ENCODE peak calls at places on chromosomes 6 and 20, in eight cellular contexts. Y is T1000, V is EL, H is ELF-1, F is H1, A is astrocyte of the cerebellum, M is left ventricle myocardium inferior, S is NCI-H748 treated with DMSO at 0.1 percent for 48 hours. B is an unnamed sample.
A peak's percentile ranks its signal among the peaks of the same experiment; 100 is the strongest.

GRCh38 chr6:37092851-37093727 is 76.9 kb upstream of the PIM1 start:
- DNase-seq in S (no peak), V (no peak), M (peak; percentile 32), A (no peak), F (no peak), H (no peak), Y (no peak), B (no peak)

GRCh38 chr20:3846378-3846739 is 275 bp upstream of the MAVS start:
- DNase-seq in M (no peak), V (no peak), A (peak; percentile 18), F (no peak), H (peak; percentile 41), Y (no peak), S (no peak), B (no peak)

GRCh38 chr6:101806241-101806640 is 412.7 kb downstream of the GRIK2 start:
- DNase-seq in A (peak; percentile 87), H (no peak), F (no peak), V (peak; percentile 91), M (no peak), Y (no peak), S (no peak), B (no peak)

GRCh38 chr20:40192083-40192482 is 497.0 kb downstream of the MAFB start:
- DNase-seq in Y (no peak), M (no peak), H (no peak), F (no peak), A (no peak), S (no peak), V (peak; percentile 8), B (no peak)

GRCh38 chr6:16432075-16433032 is 194.0 kb downstream of the GMPR start:
- DNase-seq in F (no peak), V (peak; percentile 14), S (no peak), H (no peak), A (peak; percentile 89), Y (no peak), M (no peak), B (no peak)

GRCh38 chr6:134589512-134589911 is 271.6 kb upstream of the SGK1 start:
- DNase-seq in H (peak; percentile 62), V (peak; percentile 99), Y (peak; percentile 76), F (no peak), A (peak; percentile 82), M (no peak), S (no peak), B (no peak)

GRCh38 chr20:50325215-50325614 is 134.6 kb downstream of the CEBPB start:
- DNase-seq in H (no peak), A (no peak), Y (no peak), V (no peak), M (no peak), S (no peak), F (no peak), B (no peak)

GRCh38 chr6:138263963-138264362 is 45.7 kb upstream of the PBOV1 start:
- DNase-seq in H (no peak), Y (no peak), S (no peak), V (no peak), A (no peak), F (no peak), M (no peak), B (no peak)

GRCh38 chr6:90388395-90388794 is 91.8 kb upstream of the BACH2 start:
- DNase-seq in V (no peak), M (no peak), Y (no peak), A (no peak), H (no peak), F (no peak), S (no peak), B (no peak)

GRCh38 chr20:25078662-25079061 is 3.3 kb downstream of the VSX1 start:
- DNase-seq in M (no peak), A (no peak), V (no peak), Y (no peak), S (no peak), F (no peak), H (no peak), B (no peak)

GRCh38 chr6:149363154-149363553 is 36.9 kb upstream of the SUMO4 start:
- DNase-seq in H (no peak), V (no peak), A (no peak), F (no peak), Y (no peak), S (no peak), M (no peak), B (no peak)

GRCh38 chr6:90000864-90001731 is 106.8 kb downstream of the GJA10 start:
- DNase-seq in V (peak; percentile 22), S (no peak), F (no peak), A (no peak), H (no peak), Y (no peak), M (no peak), B (no peak)

GRCh38 chr20:47773381-47773786 is 11.9 kb downstream of the SULF2 start:
- DNase-seq in A (no peak), F (no peak), S (no peak), M (peak; percentile 52), H (no peak), V (no peak), Y (no peak), B (no peak)

B was measured in right lobe of liver.